ENCODE peak calls at places on chromosome 12, in seven cellular contexts. U, T, J, S, A, M and I are unnamed samples.

GRCh38 chr12:113587720-113588119 is 116.0 kb upstream of the LHX5 start:
- DNase-seq in S (peak), U (peak), T (peak), A (peak), M (no peak), J (no peak), I (no peak)

GRCh38 chr12:54463034-54463433 is 10.4 kb downstream of the GTSF1 start:
- DNase-seq in U (no peak), S (no peak), T (no peak), M (peak), J (peak), A (no peak), I (no peak)

GRCh38 chr12:18905134-18905533 is 167.2 kb downstream of the CAPZA3 start:
- DNase-seq in S (no peak), A (no peak), T (no peak), J (no peak), M (no peak), U (no peak), I (no peak)

GRCh38 chr12:6376079-6376941 is 947 bp upstream of the SCNN1A start:
- DNase-seq in J (peak), U (no peak), A (peak), M (peak), S (peak), T (peak), I (peak)

GRCh38 chr12:56839489-56840442 is 76.6 kb downstream of the HSD17B6 start:
- DNase-seq in A (peak), T (peak), S (peak), U (peak), J (peak), M (peak), I (peak)

GRCh38 chr12:95857151-95857550 is 1.6 kb upstream of the SNRPF start:
- DNase-seq in M (no peak), T (no peak), A (peak), S (peak), U (no peak), J (no peak), I (no peak)

GRCh38 chr12:3732901-3733300 is 20.0 kb downstream of the CRACR2A start:
- DNase-seq in J (no peak), U (no peak), M (no peak), A (peak), T (no peak), S (no peak), I (no peak)

GRCh38 chr12:86117711-86118110 is 138.5 kb downstream of the MGAT4C start:
- DNase-seq in J (peak), T (no peak), S (no peak), M (no peak), U (no peak), A (no peak), I (peak)

GRCh38 chr12:82650627-82651337 is 35.9 kb upstream of the TMTC2 start:
- DNase-seq in M (no peak), A (no peak), U (no peak), T (no peak), S (peak), J (no peak), I (no peak)

GRCh38 chr12:95200128-95200973 is 16.9 kb downstream of the FGD6 start:
- DNase-seq in M (peak), U (no peak), T (no peak), S (no peak), A (no peak), J (no peak), I (peak)

GRCh38 chr12:14514946-14515345 is 52.7 kb downstream of the PLBD1 start:
- DNase-seq in S (no peak), J (no peak), A (no peak), U (no peak), T (no peak), M (peak), I (peak)

GRCh38 chr12:113054948-113055486 is 1.5 kb upstream of the DTX1 start:
- DNase-seq in S (no peak), T (no peak), J (no peak), A (no peak), U (no peak), M (no peak), I (no peak)

GRCh38 chr12:124909831-124910560 is 4.5 kb downstream of the UBC start:
- DNase-seq in A (no peak), M (peak), S (no peak), T (no peak), U (no peak), J (peak), I (peak)

GRCh38 chr12:124913474-124914391 is 717 bp downstream of the UBC start:
- DNase-seq in J (peak), T (no peak), U (no peak), S (peak), A (peak), M (peak), I (no peak)

GRCh38 chr12:124906606-124907261 is 7.7 kb downstream of the UBC start:
- DNase-seq in M (peak), S (peak), T (no peak), J (peak), A (peak), U (peak), I (peak)

GRCh38 chr12:124914392-124915248 is at the start of gene UBC:
- DNase-seq in J (peak), M (peak), U (peak), S (peak), A (peak), T (no peak), I (peak)

GRCh38 chr12:124910561-124911478 is 3.6 kb downstream of the UBC start:
- DNase-seq in U (no peak), T (no peak), J (peak), S (peak), A (no peak), M (peak), I (peak)
- H2BK5ac ChIP-seq in U (no peak), T (no peak), J (peak), S (no peak), A (no peak), M (no peak), I (no peak)

GRCh38 chr12:42380733-42381132 is 54.8 kb downstream of the PPHLN1 start:
- DNase-seq in J (no peak), T (no peak), M (no peak), S (no peak), A (no peak), U (no peak), I (no peak)
- H3K4ac ChIP-seq in J (no peak), T (no peak), M (no peak), S (no peak), A (no peak), U (no peak), I (no peak)

GRCh38 chr12:76085159-76085868 is 829 bp upstream of the NAP1L1 start:
- DNase-seq in S (no peak), U (peak), J (peak), M (peak), A (no peak), T (no peak), I (peak)
- H2BK5ac ChIP-seq in S (no peak), U (peak), J (peak), M (peak), A (no peak), T (no peak), I (peak)

GRCh38 chr12:101490286-101490920 is 15.3 kb downstream of the SPIC start:
- DNase-seq in U (peak), S (peak), T (peak), M (peak), A (peak), J (no peak), I (peak)

GRCh38 chr12:101480849-101481248 is 5.7 kb downstream of the SPIC start:
- DNase-seq in U (no peak), M (no peak), J (no peak), S (peak), A (no peak), T (no peak), I (no peak)

DNA sequence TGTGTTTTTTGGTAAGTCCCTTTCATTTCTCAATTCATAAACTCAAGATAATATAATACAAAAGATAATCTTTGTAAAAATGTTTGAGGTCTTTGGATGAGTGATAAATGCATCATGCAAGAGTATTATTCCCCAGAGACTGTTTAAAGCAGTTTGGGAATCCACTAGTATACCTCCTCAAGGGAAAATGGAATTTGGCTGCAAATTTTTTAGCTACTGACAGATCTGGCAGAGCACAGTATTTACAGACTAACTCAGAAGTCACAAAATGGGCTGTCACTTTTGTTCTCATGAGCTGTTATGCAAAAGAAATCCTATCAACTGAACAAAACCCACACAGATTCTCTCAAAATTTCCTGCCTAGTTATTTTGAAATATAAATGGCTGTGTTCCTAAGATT is 9.9 kb downstream of the SPIC start:
- DNase-seq in S (no peak), J (no peak), U (no peak), T (no peak), A (no peak), M (no peak), I (no peak)
- H3K4ac ChIP-seq in S (no peak), J (no peak), U (no peak), T (no peak), A (no peak), M (no peak), I (no peak)

GRCh38 chr12:32440120-32440865 is 40.9 kb downstream of the FGD4 start:
- DNase-seq in J (no peak), U (no peak), M (no peak), A (no peak), T (no peak), S (no peak), I (no peak)

GRCh38 chr12:32435921-32436710 is 36.8 kb downstream of the FGD4 start:
- DNase-seq in T (no peak), J (peak), S (no peak), A (no peak), U (no peak), M (peak), I (peak)

DNA sequence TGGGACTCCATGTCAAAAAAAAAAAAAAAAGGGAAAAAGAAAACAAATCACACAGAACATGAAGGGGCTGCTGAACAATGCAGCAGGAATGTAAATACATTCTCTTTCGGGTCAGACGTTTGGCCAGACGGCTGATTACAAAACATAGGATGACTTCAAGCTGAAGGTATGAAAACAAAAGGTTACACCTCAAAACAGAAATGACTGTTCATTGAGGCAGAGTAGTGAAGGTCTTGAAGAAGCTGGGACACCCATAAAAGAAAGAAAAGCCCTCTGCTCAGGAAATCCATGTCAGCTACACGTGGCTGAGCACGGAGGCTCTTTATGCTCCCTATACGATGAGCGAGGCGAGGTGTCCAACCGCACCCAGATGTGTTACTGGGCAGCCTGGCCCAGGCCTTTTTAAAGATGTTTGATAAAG is 37.7 kb downstream of the FGD4 start:
- DNase-seq in U (no peak), T (no peak), S (peak), M (peak), A (no peak), J (peak), I (peak)
- H2BK5ac ChIP-seq in U (no peak), T (no peak), S (no peak), M (peak), A (no peak), J (peak), I (no peak)

DNA sequence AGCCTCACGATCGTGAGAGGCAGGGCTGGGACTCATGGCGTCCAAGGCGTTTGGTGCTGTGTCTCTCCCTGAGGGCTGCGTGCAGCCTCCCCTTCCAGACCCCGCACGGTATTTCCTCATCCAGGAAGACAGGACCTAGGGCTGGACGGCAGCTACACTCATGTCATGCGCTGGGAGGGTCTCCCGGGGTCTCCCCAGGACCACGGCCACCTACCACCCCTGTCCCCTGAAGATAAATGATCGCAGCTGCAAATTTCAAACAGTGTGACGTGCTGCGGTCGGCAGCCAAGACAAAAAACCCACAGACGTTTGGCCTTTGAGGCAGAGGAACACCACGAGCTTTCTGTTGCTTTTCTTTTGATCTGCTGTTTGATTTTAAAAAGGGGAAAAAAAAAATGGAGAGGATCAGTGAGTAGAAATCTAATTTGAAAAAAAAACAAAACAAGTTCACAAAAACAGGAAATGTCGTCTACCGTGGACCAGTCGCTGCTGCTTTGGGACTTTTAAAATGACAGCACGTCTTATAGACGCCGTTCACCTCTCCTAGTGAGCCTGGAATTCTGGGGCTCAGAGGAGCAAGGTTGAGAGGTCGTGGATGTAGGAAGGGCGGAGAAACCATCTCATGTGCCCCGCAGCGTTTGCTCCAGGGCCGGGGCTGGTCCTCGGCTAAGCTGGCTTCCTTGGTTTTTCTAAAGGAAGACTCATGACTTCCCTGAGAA is 237.6 kb downstream of the SLC41A2 start:
- DNase-seq in J (peak), T (no peak), A (no peak), S (no peak), U (no peak), M (no peak), I (peak)
- H3K4ac ChIP-seq in J (no peak), T (no peak), A (no peak), S (no peak), U (no peak), M (no peak), I (no peak)

DNA sequence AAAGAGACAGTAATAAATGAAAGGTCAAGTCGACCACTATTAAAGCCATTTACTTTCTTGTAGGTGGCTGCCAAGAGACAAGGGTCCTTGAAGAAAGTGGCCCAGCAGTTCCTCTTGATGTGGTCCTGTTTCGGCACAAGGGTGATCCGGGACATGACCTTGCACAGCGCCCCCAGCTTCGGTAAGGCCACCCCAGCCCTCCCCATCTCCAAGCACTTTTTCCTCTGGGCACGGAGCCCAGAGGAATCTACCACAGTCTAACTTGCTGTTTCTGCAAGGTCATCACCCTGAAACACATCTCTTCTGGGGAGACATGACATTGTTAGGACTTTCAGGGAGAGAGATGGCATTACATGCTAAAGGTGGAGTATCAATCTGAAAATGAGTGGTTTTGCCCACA is 53.8 kb upstream of the RIC8B start:
- DNase-seq in J (no peak), U (no peak), S (no peak), M (no peak), A (no peak), T (no peak), I (no peak)
- H2BK5ac ChIP-seq in J (no peak), U (no peak), S (no peak), M (no peak), A (no peak), T (no peak), I (no peak)

GRCh38 chr12:48818831-48819590 is 715 bp downstream of the CACNB3 start:
- DNase-seq in U (no peak), S (peak), T (no peak), J (no peak), M (no peak), A (peak), I (peak)
- H3K4ac ChIP-seq in U (no peak), S (no peak), T (no peak), J (peak), M (peak), A (no peak), I (no peak)